ENCODE peak calls at places on chromosomes 7 and 10, in four cellular contexts. F is hypothalamus, M is kidney tubule cell, V is head of caudate nucleus. K is an unnamed sample.

GRCh38 chr7:158236400-158236799 is 351.2 kb downstream of the PTPRN2 start:
- DNase-seq in F (no peak), M (no peak), V (no peak), K (no peak)

GRCh38 chr10:108424656-108425055 is 1260.2 kb upstream of the SORCS1 start:
- DNase-seq in F (no peak), M (peak; percentile 55), V (no peak), K (no peak)

GRCh38 chr10:114694735-114695134 is 36.7 kb upstream of the ABLIM1 start:
- DNase-seq in F (no peak), M (peak; percentile 19), V (peak; percentile 47), K (no peak)

GRCh38 chr7:124072603-124073324 is 39.9 kb upstream of the TMEM229A start:
- DNase-seq in F (no peak), M (no peak), V (no peak), K (no peak)

GRCh38 chr10:77287647-77288120 is 349.9 kb downstream of the KCNMA1 start:
- DNase-seq in F (no peak), M (peak; percentile 40), V (no peak), K (no peak)

GRCh38 chr10:17651891-17652290 is 7.9 kb downstream of the STAM start:
- DNase-seq in F (no peak), M (no peak), V (no peak), K (no peak)

GRCh38 chr10:87064651-87065050 is 30.0 kb downstream of the GLUD1 start:
- DNase-seq in F (no peak), M (no peak), V (no peak), K (peak; percentile 21)

GRCh38 chr7:41984888-41985287 is 252.1 kb downstream of the GLI3 start:
- DNase-seq in F (no peak), M (peak; percentile 33), V (no peak), K (no peak)

GRCh38 chr7:99541212-99541611 is 10.7 kb downstream of the FAM200A start:
- DNase-seq in F (no peak), M (no peak), V (no peak), K (no peak)

GRCh38 chr7:114832906-114833595 is 88.8 kb upstream of the MDFIC start:
- DNase-seq in F (no peak), M (no peak), V (no peak), K (no peak)

GRCh38 chr7:36090976-36091375 is 62.1 kb upstream of the EEPD1 start:
- DNase-seq in F (no peak), M (peak; percentile 45), V (no peak), K (no peak)

GRCh38 chr10:45464958-45465567 is 91.0 kb downstream of the ALOX5 start:
- DNase-seq in F (no peak), M (peak; percentile 64), V (peak; percentile 89), K (peak; percentile 71)

GRCh38 chr7:42085531-42085930 is 151.5 kb downstream of the GLI3 start:
- DNase-seq in F (no peak), M (no peak), V (no peak), K (no peak)

GRCh38 chr7:137074386-137075030 is 206.1 kb downstream of the CHRM2 start:
- DNase-seq in F (no peak), M (no peak), V (no peak), K (no peak)

GRCh38 chr10:11488126-11488525 is 123.3 kb downstream of the USP6NL start:
- DNase-seq in F (no peak), M (peak; percentile 69), V (no peak), K (no peak)

GRCh38 chr10:32241946-32242345 is 105.0 kb downstream of the EPC1 start:
- DNase-seq in F (no peak), M (no peak), V (no peak), K (no peak)